ENCODE peak calls at places on chromosomes 12 and 14, in five cellular contexts. I is suprapubic skin, M is testis, T is thyroid gland, Z is mesendoderm. J is an unnamed sample. For H3K27me3 and H3K4me1, the result is how much of the 10 kb centered on the place peaks cover.

GRCh38 chr14:85562630-85563029 is 32.7 kb downstream of the FLRT2 start:
- DNase-seq in Z (no peak), T (no peak), I (no peak), M (no peak), J (no peak)

GRCh38 chr12:57467915-57468314 is 8.3 kb downstream of the GLI1 start:
- DNase-seq in M (no peak), I (no peak), T (no peak), Z (no peak), J (no peak)

GRCh38 chr14:91398707-91399106 is 18.9 kb downstream of the CCDC88C start:
- DNase-seq in I (no peak), M (no peak), Z (no peak), T (no peak), J (no peak)

GRCh38 chr12:78388461-78388860 is 476.1 kb upstream of the SYT1 start:
- DNase-seq in M (no peak), I (no peak), T (no peak), Z (no peak), J (no peak)

GRCh38 chr14:37658174-37658573 is 62.7 kb downstream of the TTC6 start:
- DNase-seq in T (no peak), M (no peak), Z (no peak), I (no peak), J (no peak)

GRCh38 chr12:55719371-55719770 is 822 bp upstream of the RDH5 start:
- DNase-seq in I (no peak), M (no peak), T (no peak), Z (no peak), J (no peak)

GRCh38 chr12:44668443-44668842 is 207.7 kb downstream of the NELL2 start:
- DNase-seq in I (no peak), Z (no peak), M (no peak), T (no peak), J (no peak)

GRCh38 chr14:70886421-70887206 is 20.6 kb upstream of the PCNX1 start:
- DNase-seq in M (no peak), Z (peak), I (no peak), T (no peak), J (no peak)

GRCh38 chr14:38316922-38317321 is 61.0 kb upstream of the CLEC14A start:
- DNase-seq in M (no peak), Z (no peak), I (no peak), T (no peak), J (no peak)

GRCh38 chr12:130126023-130126432 is 36.2 kb upstream of the FZD10 start:
- DNase-seq in I (no peak), T (peak), Z (peak), M (no peak), J (peak)

GRCh38 chr14:98548071-98548686 is 723.8 kb downstream of the BCL11B start:
- DNase-seq in Z (peak), T (no peak), M (no peak), I (no peak), J (no peak)

GRCh38 chr12:95358111-95359083 is 115.6 kb upstream of the METAP2 start:
- DNase-seq in I (no peak), M (no peak), T (no peak), Z (no peak), J (no peak)

GRCh38 chr12:102182635-102183034 is 15.0 kb downstream of the PMCH start:
- DNase-seq in Z (no peak), I (no peak), M (no peak), T (no peak), J (no peak)

GRCh38 chr12:51621155-51621922 is 30.3 kb downstream of the SCN8A start:
- DNase-seq in M (no peak), I (no peak), Z (no peak), T (no peak), J (no peak)

GRCh38 chr12:60172266-60172665 is 576.4 kb downstream of the SLC16A7 start:
- DNase-seq in M (no peak), T (no peak), Z (no peak), I (no peak), J (no peak)

GRCh38 chr14:59630281-59630963 is 53.8 kb upstream of the CCDC175 start:
- DNase-seq in M (peak), I (no peak), Z (peak), T (peak), J (peak)

GRCh38 chr14:105093426-105094192 is 28.4 kb upstream of the GPR132 start:
- DNase-seq in T (peak), Z (peak), M (peak), I (peak), J (peak)

GRCh38 chr14:77681196-77682157 is 26.3 kb downstream of the ALKBH1 start:
- DNase-seq in T (no peak), I (no peak), M (no peak), Z (no peak), J (no peak)

GRCh38 chr14:101077511-101078074 is 174.1 kb upstream of the RTL1 start:
- DNase-seq in I (peak), M (peak), Z (peak), T (peak), J (no peak)

GRCh38 chr14:56027916-56028637 is 90.1 kb upstream of the PELI2 start:
- DNase-seq in M (no peak), I (no peak), T (no peak), Z (no peak), J (no peak)

GRCh38 chr14:32633214-32633864 is 304.2 kb downstream of the AKAP6 start:
- DNase-seq in T (no peak), I (no peak), M (no peak), Z (no peak), J (no peak)

GRCh38 chr14:79483472-79483871 is 727.8 kb downstream of the DIO2 start:
- DNase-seq in I (no peak), T (no peak), Z (no peak), M (no peak), J (no peak)

GRCh38 chr12:113297621-113298471 is 37.1 kb downstream of the SLC8B1 start:
- DNase-seq in Z (no peak), I (no peak), M (no peak), T (peak), J (peak)

GRCh38 chr12:118127867-118128266 is 8.1 kb upstream of the PEBP1 start:
- DNase-seq in T (no peak), I (no peak), M (no peak), Z (no peak), J (no peak)

GRCh38 chr12:122265433-122265832 is 861 bp downstream of the VPS33A start:
- DNase-seq in T (no peak), I (no peak), M (no peak), Z (no peak), J (no peak)

GRCh38 chr12:92539966-92540791 is 162.6 kb upstream of the PLEKHG7 start:
- DNase-seq in Z (peak), M (peak), I (no peak), T (peak), J (peak)

GRCh38 chr12:68885381-68885780 is 47.6 kb downstream of the CPM start:
- DNase-seq in I (no peak), M (no peak), T (no peak), Z (no peak), J (no peak)

GRCh38 chr12:108773798-108774788 is 42.8 kb upstream of the CORO1C start:
- DNase-seq in M (peak), I (peak), Z (peak), T (peak), J (peak)

GRCh38 chr12:4284306-4284705 is 10.7 kb downstream of the CCND2 start:
- DNase-seq in T (no peak), I (no peak), Z (no peak), M (no peak), J (no peak)

GRCh38 chr12:113130457-113131135 is 5.0 kb downstream of the RASAL1 start:
- DNase-seq in M (peak), Z (peak), T (peak), I (no peak), J (no peak)

GRCh38 chr12:131085125-131085815 is 131.6 kb downstream of the ADGRD1 start:
- DNase-seq in M (peak), Z (no peak), T (peak), I (peak), J (no peak)

GRCh38 chr14:55071870-55072640 is 20.6 kb downstream of the MAPK1IP1L start:
- DNase-seq in Z (no peak), I (no peak), M (peak), T (no peak), J (no peak)

GRCh38 chr12:76802060-76802459 is 38.1 kb downstream of the ZDHHC17 start:
- DNase-seq in I (no peak), T (no peak), Z (no peak), M (no peak), J (no peak)

GRCh38 chr14:56331815-56332214 is 213.6 kb downstream of the PELI2 start:
- DNase-seq in I (no peak), M (no peak), T (no peak), Z (no peak), J (peak)

GRCh38 chr12:64273527-64274403 is 51.7 kb upstream of the KICS2 start:
- DNase-seq in T (no peak), Z (peak), M (peak), I (no peak), J (no peak)

GRCh38 chr14:103546651-103547454 is 15.6 kb downstream of the BAG5 start:
- DNase-seq in T (peak), Z (peak), M (peak), I (peak), J (peak)

DNA sequence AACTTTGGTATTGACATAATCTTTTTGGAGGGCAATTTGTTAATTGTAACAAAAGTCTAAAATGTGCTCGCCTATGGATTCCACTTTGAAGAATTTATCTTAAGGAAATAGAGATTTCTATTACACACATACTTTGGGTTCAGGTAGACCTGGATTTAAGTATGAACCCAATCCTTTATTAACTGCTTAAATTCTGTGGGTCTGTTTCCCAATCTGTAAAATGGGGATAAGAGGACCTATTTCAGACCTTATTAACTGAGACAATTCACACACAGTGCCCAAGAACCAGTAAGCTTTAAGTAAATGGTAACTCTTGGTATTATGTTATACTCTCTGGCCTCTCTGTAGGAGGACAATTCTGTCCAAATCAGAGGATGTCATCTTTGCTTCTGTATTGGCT is 822 bp upstream of the EIF2B2 start:
- DNase-seq in Z (no peak), I (no peak), T (no peak), M (no peak), J (no peak)
- H3K27ac ChIP-seq in Z (no peak), I (peak), T (peak), M (peak), J (no peak)

GRCh38 chr14:36212987-36213386 is 36.5 kb upstream of the PTCSC3 start:
- DNase-seq in M (no peak), T (no peak), Z (no peak), I (no peak), J (no peak)

GRCh38 chr14:36215217-36215598 is 38.7 kb upstream of the PTCSC3 start:
- DNase-seq in T (no peak), M (no peak), Z (no peak), I (no peak), J (no peak)

GRCh38 chr14:36217027-36217426 is 40.5 kb upstream of the PTCSC3 start:
- DNase-seq in I (no peak), T (no peak), Z (no peak), M (no peak), J (no peak)

GRCh38 chr14:36212577-36212976 is 36.1 kb upstream of the PTCSC3 start:
- DNase-seq in T (no peak), Z (no peak), M (no peak), I (no peak), J (no peak)

DNA sequence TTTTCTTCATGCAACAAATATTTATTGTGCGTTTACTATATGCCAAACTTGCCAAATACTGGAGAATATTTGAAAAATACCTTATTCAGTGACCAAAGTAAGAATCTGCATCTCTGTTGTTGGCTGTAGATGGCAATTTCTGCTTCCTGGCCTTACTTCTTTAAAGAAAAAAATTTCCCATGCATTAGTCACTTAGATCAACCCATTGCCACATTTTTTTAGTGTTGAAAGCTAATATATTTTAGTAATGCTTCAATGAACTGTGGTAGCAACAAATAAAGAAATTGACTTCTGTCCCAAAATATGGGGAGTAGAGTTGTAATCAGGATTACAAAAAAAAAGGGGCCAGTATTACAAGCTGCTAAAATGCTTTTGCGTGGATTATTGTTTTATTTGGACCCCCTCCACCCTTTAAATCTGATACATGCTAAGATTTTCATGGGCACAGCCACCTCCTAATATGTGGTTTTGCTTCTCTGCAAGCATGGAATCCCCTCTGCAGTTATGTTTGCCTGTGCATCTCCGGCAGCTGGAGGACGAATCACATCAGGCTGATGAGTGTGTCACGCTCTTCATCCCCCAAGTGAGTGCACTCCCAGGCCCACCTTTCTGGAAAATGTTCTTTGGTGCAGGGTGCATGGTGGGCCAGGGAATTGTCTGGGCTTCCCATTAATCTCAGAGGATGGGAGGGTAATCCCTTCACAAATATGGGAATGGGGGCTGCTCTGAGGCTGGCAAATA is 38.1 kb upstream of the PTCSC3 start:
- DNase-seq in Z (no peak), M (no peak), T (no peak), I (no peak), J (no peak)
- H3K27me3 ChIP-seq in Z (under half), M (under half), T (under half), I (under half), J (under half)

GRCh38 chr14:95226801-95227200 is 69.5 kb upstream of the DICER1 start:
- DNase-seq in Z (no peak), M (no peak), I (no peak), T (no peak), J (no peak)
- H3K4me1 ChIP-seq in Z (under half), M (under half), I (under half), T (half or more), J (under half)

DNA sequence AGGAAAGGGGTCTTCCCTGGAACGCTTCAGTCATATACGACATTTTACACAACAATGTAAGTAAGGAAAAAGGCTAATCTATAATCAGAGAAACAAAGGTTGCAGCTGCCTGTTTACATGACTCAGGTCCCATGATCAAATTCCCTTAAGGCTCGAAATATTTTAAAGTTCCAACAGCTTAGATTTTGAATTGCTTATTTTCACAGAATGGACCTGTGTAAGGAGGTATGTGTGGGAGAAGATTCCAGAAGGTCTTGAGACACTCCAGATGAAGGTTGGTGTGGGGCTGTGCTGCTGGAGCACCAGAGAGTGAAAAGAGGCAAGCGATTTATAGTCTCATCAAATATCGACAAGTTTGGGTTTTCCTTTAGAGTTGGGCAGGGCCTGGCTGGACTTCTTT is 34.1 kb upstream of the TCL1B start:
- DNase-seq in I (no peak), M (no peak), T (no peak), Z (no peak), J (no peak)
- H3K27ac ChIP-seq in I (no peak), M (no peak), T (no peak), Z (no peak), J (no peak)

GRCh38 chr14:21070610-21071224 is 613 bp downstream of the ARHGEF40 start:
- DNase-seq in I (no peak), Z (peak), T (peak), M (peak), J (peak)

GRCh38 chr14:21071225-21072041 is 1.3 kb downstream of the ARHGEF40 start:
- DNase-seq in M (peak), Z (peak), I (peak), T (peak), J (peak)

GRCh38 chr14:21072781-21073339 is 2.8 kb downstream of the ARHGEF40 start:
- DNase-seq in T (peak), I (no peak), Z (no peak), M (no peak), J (no peak)

GRCh38 chr14:21073921-21074320 is 3.8 kb downstream of the ARHGEF40 start:
- DNase-seq in T (peak), Z (no peak), M (no peak), I (no peak), J (no peak)

DNA sequence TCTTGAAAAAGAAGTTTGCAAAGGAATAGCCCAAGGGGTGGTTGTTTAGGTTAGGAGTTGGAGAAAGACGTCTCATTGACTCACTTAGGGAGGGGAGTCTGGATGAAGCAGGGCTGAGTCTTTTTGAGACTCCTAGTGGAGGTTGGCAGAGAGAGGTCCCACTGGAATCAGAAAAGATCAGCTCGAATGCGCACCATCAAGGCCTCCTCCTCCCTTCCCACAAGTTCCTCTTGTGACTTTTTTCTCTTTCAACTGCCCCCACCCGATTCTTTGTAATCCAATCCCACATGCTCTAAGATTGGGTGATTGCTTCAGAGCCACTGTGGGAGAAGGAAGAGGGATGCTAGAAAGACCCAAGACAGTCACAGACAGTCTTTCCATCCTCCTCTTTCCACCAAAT is 2.0 kb downstream of the ARHGEF40 start:
- DNase-seq in Z (peak), M (peak), T (no peak), I (no peak), J (no peak)
- H3K27me3 ChIP-seq in Z (under half), M (under half), T (under half), I (under half), J (under half)

J was measured in right cardiac atrium.